ENCODE peak calls at places on chromosomes 5 and 9, in ten cellular contexts. C is GM13976, N is T1000, I is body of pancreas, P is heart left ventricle, E is RPMI7951, O is EH, S is HS-5, M is NCI-H2227 treated with DMSO at 0.1 percent for 48 hours, Y is Kasumi-1. V is an unnamed sample.

GRCh38 chr9:84141762-84142370 is 161.3 kb downstream of the RMI1 start:
- DNase-seq in P (no peak), Y (no peak), O (no peak), E (no peak), N (no peak), S (no peak), M (no peak), C (no peak), I (no peak), V (no peak)

GRCh38 chr9:80359941-80360881 is 788.4 kb downstream of the TLE4 start:
- DNase-seq in P (no peak), E (no peak), C (no peak), Y (no peak), M (no peak), O (no peak), S (no peak), N (no peak), I (no peak), V (no peak)

GRCh38 chr9:126658201-126658600 is 44.5 kb downstream of the LMX1B start:
- DNase-seq in N (no peak), S (no peak), M (no peak), Y (no peak), C (no peak), P (no peak), E (no peak), I (no peak), O (no peak), V (no peak)

GRCh38 chr5:80127037-80127642 is 92.0 kb downstream of the THBS4 start:
- DNase-seq in S (no peak), I (no peak), M (no peak), Y (peak; percentile 7), E (peak; percentile 28), C (no peak), O (peak; percentile 18), P (no peak), N (no peak), V (no peak)

GRCh38 chr9:21813575-21814473 is 11.4 kb downstream of the MTAP start:
- DNase-seq in E (peak; percentile 78), N (no peak), P (peak; percentile 64), Y (peak; percentile 41), O (peak; percentile 85), C (peak; percentile 56), S (no peak), I (peak; percentile 67), M (peak; percentile 74), V (peak; percentile 87)

GRCh38 chr5:87048156-87048555 is 219.5 kb upstream of the RASA1 start:
- DNase-seq in I (no peak), N (no peak), E (peak; percentile 25), C (no peak), M (no peak), P (no peak), Y (no peak), O (peak; percentile 10), S (no peak), V (no peak)

GRCh38 chr5:82766216-82766615 is 311.0 kb downstream of the TMEM167A start:
- DNase-seq in E (no peak), S (peak; percentile 8), O (no peak), P (no peak), M (no peak), C (no peak), N (no peak), I (no peak), Y (no peak), V (no peak)

GRCh38 chr9:132973713-132974112 is 4.8 kb upstream of the GFI1B start:
- DNase-seq in Y (peak; percentile 9), O (peak; percentile 49), E (peak; percentile 34), I (no peak), C (no peak), S (no peak), P (no peak), M (no peak), N (no peak), V (peak; percentile 21)

GRCh38 chr9:8014987-8015682 is 215.6 kb upstream of the DMAC1 start:
- DNase-seq in M (no peak), C (no peak), Y (no peak), S (no peak), I (no peak), E (no peak), O (no peak), N (no peak), P (no peak), V (no peak)

GRCh38 chr5:11494340-11494739 is 409.9 kb downstream of the CTNND2 start:
- DNase-seq in I (no peak), P (no peak), O (no peak), C (no peak), S (no peak), Y (peak; percentile 38), N (no peak), M (no peak), E (no peak), V (peak; percentile 2)

GRCh38 chr9:94826644-94827410 is 100.3 kb downstream of the AOPEP start:
- DNase-seq in C (no peak), S (no peak), P (no peak), Y (no peak), N (no peak), I (no peak), O (peak; percentile 6), E (no peak), M (no peak), V (no peak)

GRCh38 chr9:138020795-138021182 is 143.2 kb downstream of the CACNA1B start:
- DNase-seq in S (no peak), O (no peak), Y (no peak), C (peak; percentile 20), E (no peak), P (no peak), M (no peak), I (no peak), N (no peak), V (no peak)

GRCh38 chr5:66655395-66656324 is 59.5 kb downstream of the MAST4 start:
- DNase-seq in M (no peak), I (no peak), O (no peak), C (no peak), S (peak; percentile 3), N (no peak), Y (no peak), E (no peak), P (no peak), V (no peak)

GRCh38 chr5:151459680-151460079 is 12.3 kb downstream of the SLC36A1 start:
- DNase-seq in Y (no peak), N (no peak), C (no peak), S (no peak), I (no peak), E (no peak), P (no peak), M (no peak), O (peak; percentile 82), V (peak; percentile 15)

GRCh38 chr9:93475856-93476255 is 22.5 kb upstream of the FAM120AOS start:
- DNase-seq in M (no peak), N (no peak), C (no peak), I (no peak), Y (no peak), O (peak; percentile 30), P (no peak), E (no peak), S (no peak), V (peak; percentile 34)

GRCh38 chr5:169356181-169356580 is 55.2 kb upstream of the SLIT3 start:
- DNase-seq in Y (no peak), E (no peak), M (no peak), S (no peak), P (no peak), C (no peak), N (no peak), O (no peak), I (no peak), V (no peak)

GRCh38 chr9:34520505-34521385 is 2.0 kb downstream of the ENHO start:
- DNase-seq in M (no peak), C (no peak), O (no peak), P (no peak), I (no peak), S (no peak), N (no peak), E (no peak), Y (no peak), V (no peak)

GRCh38 chr5:76273491-76273890 is 129.6 kb upstream of the IQGAP2 start:
- DNase-seq in C (no peak), E (no peak), O (no peak), M (no peak), S (no peak), Y (peak; percentile 29), I (no peak), P (peak; percentile 45), N (no peak), V (no peak)

GRCh38 chr9:130268521-130269131 is 3.1 kb downstream of the HMCN2 start:
- DNase-seq in I (no peak), P (no peak), E (no peak), O (no peak), C (peak; percentile 37), Y (peak; percentile 9), S (no peak), N (no peak), M (no peak), V (no peak)

GRCh38 chr9:69476016-69476415 is 151.0 kb downstream of the ENTREP1 start:
- DNase-seq in Y (no peak), P (no peak), M (no peak), N (no peak), O (no peak), S (no peak), E (peak; percentile 3), I (no peak), C (no peak), V (no peak)

GRCh38 chr9:123102380-123103113 is 69.1 kb downstream of the GPR21 start:
- DNase-seq in C (no peak), Y (no peak), N (no peak), M (no peak), E (no peak), O (peak; percentile 46), P (no peak), I (no peak), S (no peak), V (peak; percentile 4)

GRCh38 chr5:16095612-16096011 is 84.0 kb downstream of the MARCHF11 start:
- DNase-seq in M (no peak), O (no peak), N (no peak), S (no peak), C (no peak), P (no peak), I (no peak), E (no peak), Y (no peak), V (no peak)

GRCh38 chr5:126395627-126396026 is 27.6 kb upstream of the GRAMD2B start:
- DNase-seq in N (no peak), C (no peak), I (no peak), Y (no peak), M (no peak), S (no peak), P (no peak), O (no peak), E (no peak), V (no peak)

GRCh38 chr5:19855031-19855430 is 133.0 kb downstream of the CDH18 start:
- DNase-seq in P (no peak), C (no peak), M (no peak), O (peak; percentile 62), Y (no peak), S (peak; percentile 40), I (no peak), E (peak; percentile 28), N (no peak), V (no peak)